ENCODE peak calls at places on chromosomes 1 and 21, in five cellular contexts. D is colonic mucosa; S is mesendoderm; P is A549; I is stimulated activated CD8-positive, alpha-beta memory T cell treated with anti-CD3 and anti-CD28 coated beads, Interleukin-15, amount 100 ng/mL, for 24 hours. V is an unnamed sample.

GRCh38 chr1:3921786-3922185 is 21.7 kb upstream of the C1orf174 start:
- DNase-seq in D (no peak), I (no peak), P (no peak), S (no peak), V (no peak)

GRCh38 chr1:117128323-117129079 is 7.0 kb upstream of the TRIM45 start:
- DNase-seq in I (no peak), S (peak), D (no peak), P (peak), V (no peak)

GRCh38 chr1:159986531-159986930 is 32.5 kb upstream of the SLAMF9 start:
- DNase-seq in P (no peak), I (no peak), S (no peak), D (no peak), V (no peak)

GRCh38 chr1:30444850-30445249 is 278.5 kb downstream of the MATN1 start:
- DNase-seq in I (no peak), S (no peak), P (no peak), D (no peak), V (no peak)

GRCh38 chr1:174839211-174839610 is 160.5 kb upstream of the CACYBP start:
- DNase-seq in I (no peak), S (no peak), P (no peak), D (no peak), V (no peak)

GRCh38 chr1:226279498-226279897 is 29.5 kb downstream of the LIN9 start:
- DNase-seq in P (no peak), I (no peak), S (no peak), D (no peak), V (no peak)

GRCh38 chr1:178501705-178502329 is 5.1 kb upstream of the CLEC20A start:
- DNase-seq in D (peak), S (peak), I (peak), P (peak), V (peak)

GRCh38 chr21:45982256-45982757 is 737 bp downstream of the COL6A1 start:
- DNase-seq in I (no peak), P (no peak), S (no peak), D (no peak), V (no peak)

GRCh38 chr1:230849451-230850194 is 18.7 kb downstream of the C1orf198 start:
- DNase-seq in P (peak), I (no peak), D (no peak), S (no peak), V (no peak)

GRCh38 chr1:63843884-63844283 is 70.1 kb downstream of the ROR1 start:
- DNase-seq in I (no peak), S (peak), D (no peak), P (no peak), V (no peak)

GRCh38 chr1:182299728-182300581 is 91.6 kb downstream of the GLUL start:
- DNase-seq in P (no peak), D (peak), S (peak), I (no peak), V (no peak)

GRCh38 chr21:36478941-36479340 is 981 bp downstream of the CLDN14 start:
- DNase-seq in D (no peak), S (peak), P (peak), I (no peak), V (no peak)

GRCh38 chr1:215569987-215570824 is 3.1 kb downstream of the KCTD3 start:
- DNase-seq in I (no peak), D (no peak), S (no peak), P (no peak), V (no peak)

GRCh38 chr1:30995990-30996612 is 69.4 kb downstream of the PUM1 start:
- DNase-seq in D (no peak), S (no peak), I (no peak), P (no peak), V (no peak)

GRCh38 chr1:171185064-171185463 is at the start of gene FMO2:
- DNase-seq in I (no peak), S (peak), P (no peak), D (no peak), V (no peak)

GRCh38 chr1:91884459-91885290 is 1.3 kb downstream of the TGFBR3 start:
- DNase-seq in D (peak), P (peak), S (peak), I (no peak), V (no peak)

GRCh38 chr1:110118636-110119396 is 6.6 kb downstream of the UBL4B start:
- DNase-seq in S (no peak), D (no peak), I (no peak), P (no peak), V (no peak)

GRCh38 chr1:78095618-78096416 is 50.1 kb downstream of the GIPC2 start:
- DNase-seq in I (no peak), S (no peak), P (no peak), D (no peak), V (no peak)

GRCh38 chr1:53266038-53266437 is 27.7 kb upstream of the MAGOH start:
- DNase-seq in D (no peak), P (no peak), I (no peak), S (peak), V (no peak)

GRCh38 chr1:184684285-184685077 is 70.2 kb downstream of the EDEM3 start:
- DNase-seq in S (no peak), I (no peak), D (no peak), P (no peak), V (peak)

GRCh38 chr1:30058966-30059365 is 664.4 kb downstream of the MATN1 start:
- DNase-seq in S (peak), D (no peak), I (no peak), P (peak), V (no peak)

GRCh38 chr1:78009836-78010235 is 5.1 kb downstream of the DNAJB4 start:
- DNase-seq in P (no peak), S (no peak), I (no peak), D (no peak), V (peak)

GRCh38 chr1:178417858-178418257 is 78.9 kb downstream of the CLEC20A start:
- DNase-seq in I (no peak), S (no peak), D (no peak), P (peak), V (no peak)

GRCh38 chr1:46406881-46407608 is 12.9 kb downstream of the FAAH start:
- DNase-seq in P (no peak), I (no peak), D (no peak), S (peak), V (no peak)

GRCh38 chr1:9589144-9589718 is 520 bp downstream of the TMEM201 start:
- DNase-seq in S (peak), P (no peak), D (peak), I (no peak), V (no peak)

GRCh38 chr1:110225756-110226404 is 15.8 kb downstream of the KCNC4 start:
- DNase-seq in S (no peak), I (no peak), P (no peak), D (no peak), V (no peak)

GRCh38 chr21:29465528-29465927 is 166.8 kb downstream of the BACH1 start:
- DNase-seq in S (no peak), I (no peak), P (no peak), D (no peak), V (no peak)

GRCh38 chr1:222769968-222770620 is 33.1 kb downstream of the FAM177B start:
- DNase-seq in S (no peak), P (no peak), I (no peak), D (no peak), V (no peak)

GRCh38 chr1:221174598-221174997 is 295.4 kb downstream of the HLX start:
- DNase-seq in I (no peak), P (no peak), S (peak), D (no peak), V (no peak)

GRCh38 chr1:43729816-43730463 is 22.6 kb downstream of the ST3GAL3 start:
- DNase-seq in I (no peak), S (no peak), D (no peak), P (no peak), V (no peak)

GRCh38 chr1:185864889-185865288 is 130.7 kb downstream of the HMCN1 start:
- DNase-seq in I (no peak), S (no peak), P (no peak), D (no peak), V (no peak)

GRCh38 chr21:32131960-32132359 is 146.9 kb downstream of the MIS18A start:
- DNase-seq in S (peak), P (peak), D (no peak), I (no peak), V (no peak)

GRCh38 chr1:177975588-177976495 is 6.0 kb upstream of the SEC16B start:
- DNase-seq in I (no peak), D (no peak), S (peak), P (peak), V (no peak)

GRCh38 chr21:46021978-46022544 is 40.5 kb downstream of the COL6A1 start:
- DNase-seq in S (no peak), I (no peak), D (no peak), P (no peak), V (no peak)

GRCh38 chr1:229116114-229116513 is 154.8 kb upstream of the RAB4A start:
- DNase-seq in S (no peak), D (no peak), P (no peak), I (no peak), V (no peak)

GRCh38 chr1:162873671-162874666 is 13.0 kb upstream of the CCDC190 start:
- DNase-seq in D (no peak), P (peak), I (no peak), S (no peak), V (no peak)

V was measured in HAP-1.